ENCODE peak calls at places on chromosomes 6 and 20, in eight cellular contexts. N is right lobe of liver, T is neural progenitor cell, C is hepatocyte, D is transverse colon, M is HFFc6, G is astrocyte of the spinal cord, E is neural crest cell. A is an unnamed sample.

GRCh38 chr6:160804639-160805038 is 102.6 kb downstream of the PLG start:
- DNase-seq in N (no peak), T (no peak), C (no peak), D (no peak), M (no peak), G (no peak), E (no peak), A (no peak)

GRCh38 chr6:47112311-47112710 is 70.2 kb upstream of the ADGRF1 start:
- DNase-seq in N (no peak), T (no peak), C (no peak), D (no peak), M (no peak), G (peak), E (no peak), A (no peak)

GRCh38 chr20:45088247-45088646 is 12.7 kb downstream of the KCNS1 start:
- DNase-seq in N (no peak), T (no peak), C (peak), D (no peak), M (peak), G (peak), E (no peak), A (no peak)

GRCh38 chr6:14857501-14857900 is 388.4 kb upstream of the JARID2 start:
- DNase-seq in N (peak), T (no peak), C (no peak), D (peak), M (no peak), G (no peak), E (no peak), A (no peak)

GRCh38 chr20:51584737-51585136 is 42.2 kb upstream of the NFATC2 start:
- DNase-seq in N (no peak), T (no peak), C (no peak), D (no peak), M (no peak), G (no peak), E (no peak), A (no peak)

GRCh38 chr6:170046786-170047626 is 243.9 kb downstream of the DLL1 start:
- DNase-seq in N (peak), T (no peak), C (no peak), D (peak), M (no peak), G (no peak), E (no peak), A (peak)

GRCh38 chr20:48720256-48721020 is 107.4 kb downstream of the PREX1 start:
- DNase-seq in N (no peak), T (no peak), C (no peak), D (no peak), M (no peak), G (no peak), E (no peak), A (no peak)

GRCh38 chr6:22764521-22764920 is 195.2 kb downstream of the HDGFL1 start:
- DNase-seq in N (no peak), T (no peak), C (no peak), D (no peak), M (no peak), G (peak), E (no peak), A (no peak)

GRCh38 chr20:11018668-11019170 is 344.9 kb upstream of the JAG1 start:
- DNase-seq in N (no peak), T (no peak), C (no peak), D (no peak), M (no peak), G (no peak), E (no peak), A (no peak)

GRCh38 chr6:170393807-170394399 is 87.3 kb downstream of the FAM120B start:
- DNase-seq in N (no peak), T (no peak), C (no peak), D (no peak), M (no peak), G (peak), E (no peak), A (no peak)

GRCh38 chr6:44397424-44398169 is 10.1 kb downstream of the CDC5L start:
- DNase-seq in N (no peak), T (peak), C (no peak), D (no peak), M (no peak), G (no peak), E (no peak), A (no peak)

GRCh38 chr6:29112135-29112534 is 4.3 kb downstream of the OR2J3 start:
- DNase-seq in N (no peak), T (no peak), C (no peak), D (no peak), M (no peak), G (no peak), E (no peak), A (no peak)

GRCh38 chr6:26309731-26310142 is 55.3 kb upstream of the BTN3A2 start:
- DNase-seq in N (no peak), T (no peak), C (peak), D (no peak), M (peak), G (peak), E (no peak), A (no peak)

GRCh38 chr6:56753801-56754200 is 111.1 kb upstream of the DST start:
- DNase-seq in N (no peak), T (no peak), C (no peak), D (no peak), M (no peak), G (no peak), E (no peak), A (no peak)

GRCh38 chr6:151121900-151122299 is 117.9 kb upstream of the AKAP12 start:
- DNase-seq in N (peak), T (no peak), C (no peak), D (no peak), M (no peak), G (no peak), E (no peak), A (no peak)

GRCh38 chr6:124073021-124073420 is 269.4 kb downstream of the NKAIN2 start:
- DNase-seq in N (no peak), T (peak), C (no peak), D (no peak), M (no peak), G (peak), E (no peak), A (no peak)

GRCh38 chr20:37897008-37897548 is 5.8 kb upstream of the VSTM2L start:
- DNase-seq in N (no peak), T (peak), C (no peak), D (no peak), M (no peak), G (peak), E (peak), A (no peak)

GRCh38 chr20:9974324-9974723 is 60.5 kb upstream of the ANKEF1 start:
- DNase-seq in N (no peak), T (peak), C (no peak), D (no peak), M (no peak), G (no peak), E (no peak), A (no peak)

GRCh38 chr20:38407321-38407720 is 27.8 kb downstream of the SNHG17 start:
- DNase-seq in N (no peak), T (no peak), C (no peak), D (no peak), M (no peak), G (no peak), E (no peak), A (no peak)

GRCh38 chr6:81451787-81452186 is 300.7 kb downstream of the TENT5A start:
- DNase-seq in N (no peak), T (no peak), C (peak), D (no peak), M (peak), G (peak), E (no peak), A (no peak)

GRCh38 chr6:41708856-41709255 is 26.6 kb downstream of the TFEB start:
- DNase-seq in N (no peak), T (no peak), C (no peak), D (no peak), M (no peak), G (no peak), E (no peak), A (no peak)
- TF ChIP-seq CTCF in N (no peak), T (no peak), C (no peak), D (no peak), M (no peak), G (no peak), E (no peak), A (no peak)

DNA sequence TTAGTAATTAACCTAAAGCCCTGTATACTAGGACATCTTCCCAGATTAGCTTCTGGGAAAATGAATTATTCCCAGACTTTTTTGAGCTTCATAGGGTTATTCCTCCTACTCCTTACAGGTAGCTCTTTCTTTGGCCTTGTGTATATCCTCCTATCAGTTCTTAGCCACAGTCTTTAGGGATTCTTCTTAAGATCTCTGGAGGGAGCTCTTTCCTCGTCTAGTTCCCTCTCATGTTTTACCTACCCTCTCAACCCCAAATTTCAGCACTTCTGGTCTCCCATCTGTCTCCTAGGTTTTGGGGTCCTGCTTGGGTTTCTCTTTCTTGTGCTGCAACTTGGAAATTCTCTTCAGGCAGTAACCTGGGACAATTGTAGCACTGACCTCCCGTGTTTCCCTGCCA is 46.4 kb upstream of the SLC35B3 start:
- DNase-seq in N (no peak), T (peak), C (no peak), D (no peak), M (no peak), G (no peak), E (no peak), A (no peak)
- TF ChIP-seq CTCF in N (no peak), T (peak), C (no peak), D (no peak), M (no peak), G (peak), E (peak), A (peak)

GRCh38 chr6:42963179-42963854 is 2.8 kb downstream of the GNMT start:
- DNase-seq in N (no peak), T (no peak), C (no peak), D (no peak), M (no peak), G (no peak), E (no peak), A (no peak)

GRCh38 chr6:42961020-42961470 is 491 bp downstream of the GNMT start:
- DNase-seq in N (peak), T (no peak), C (no peak), D (no peak), M (no peak), G (no peak), E (no peak), A (no peak)

GRCh38 chr6:42962502-42963178 is 2.1 kb downstream of the GNMT start:
- DNase-seq in N (no peak), T (no peak), C (no peak), D (no peak), M (no peak), G (no peak), E (no peak), A (no peak)

GRCh38 chr6:42962096-42962495 is 1.5 kb downstream of the GNMT start:
- DNase-seq in N (no peak), T (no peak), C (no peak), D (no peak), M (no peak), G (no peak), E (no peak), A (no peak)

DNA sequence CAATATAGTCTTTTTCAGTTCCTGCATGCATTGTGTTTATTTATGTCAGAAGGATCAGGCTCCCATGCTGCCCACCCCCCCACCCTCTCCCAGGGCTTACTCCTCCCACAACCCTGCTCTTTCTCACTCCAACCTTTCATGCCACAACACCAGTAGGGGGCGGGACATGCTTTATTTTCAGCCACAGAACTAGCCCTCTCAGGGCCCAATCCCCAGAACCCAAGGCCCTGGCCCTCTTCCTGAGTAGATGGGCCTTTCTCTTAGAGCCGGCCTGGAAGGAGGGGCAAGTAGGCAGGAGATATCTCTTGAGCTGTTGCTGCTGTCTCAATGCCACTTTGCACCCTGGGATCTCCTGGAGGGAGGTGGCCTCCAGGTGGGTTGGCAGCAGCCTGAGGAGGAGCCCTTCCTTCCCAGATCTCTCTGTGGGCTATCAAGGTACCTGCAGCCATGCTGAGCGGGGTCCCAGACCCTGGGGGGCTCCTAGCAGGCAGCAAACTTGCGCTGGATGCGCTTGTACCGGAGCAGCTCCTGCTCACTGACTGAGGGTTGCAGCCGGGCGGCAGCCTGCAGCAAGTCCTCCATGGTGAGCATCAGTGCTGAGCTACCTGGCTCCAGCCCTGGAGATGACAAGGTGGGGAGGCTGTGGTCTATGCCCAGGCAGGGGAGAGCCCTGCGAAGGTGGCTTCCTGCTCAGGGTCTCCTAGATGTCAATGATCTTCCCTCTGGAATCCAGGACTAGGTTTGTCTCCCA is 3.5 kb downstream of the GNMT start:
- DNase-seq in N (no peak), T (peak), C (peak), D (peak), M (peak), G (peak), E (peak), A (no peak)
- TF ChIP-seq CTCF in N (peak), T (peak), C (peak), D (peak), M (peak), G (peak), E (peak), A (peak)

GRCh38 chr6:17525637-17526036 is 74.5 kb upstream of the FAM8A1 start:
- DNase-seq in N (no peak), T (no peak), C (no peak), D (no peak), M (no peak), G (no peak), E (no peak), A (no peak)

GRCh38 chr6:17530321-17530835 is 69.7 kb upstream of the FAM8A1 start:
- DNase-seq in N (no peak), T (no peak), C (no peak), D (no peak), M (no peak), G (no peak), E (no peak), A (no peak)

GRCh38 chr6:17527076-17527475 is 73.0 kb upstream of the FAM8A1 start:
- DNase-seq in N (no peak), T (no peak), C (no peak), D (no peak), M (no peak), G (no peak), E (no peak), A (no peak)
- TF ChIP-seq CTCF in N (no peak), T (no peak), C (no peak), D (no peak), M (no peak), G (no peak), E (no peak), A (no peak)

DNA sequence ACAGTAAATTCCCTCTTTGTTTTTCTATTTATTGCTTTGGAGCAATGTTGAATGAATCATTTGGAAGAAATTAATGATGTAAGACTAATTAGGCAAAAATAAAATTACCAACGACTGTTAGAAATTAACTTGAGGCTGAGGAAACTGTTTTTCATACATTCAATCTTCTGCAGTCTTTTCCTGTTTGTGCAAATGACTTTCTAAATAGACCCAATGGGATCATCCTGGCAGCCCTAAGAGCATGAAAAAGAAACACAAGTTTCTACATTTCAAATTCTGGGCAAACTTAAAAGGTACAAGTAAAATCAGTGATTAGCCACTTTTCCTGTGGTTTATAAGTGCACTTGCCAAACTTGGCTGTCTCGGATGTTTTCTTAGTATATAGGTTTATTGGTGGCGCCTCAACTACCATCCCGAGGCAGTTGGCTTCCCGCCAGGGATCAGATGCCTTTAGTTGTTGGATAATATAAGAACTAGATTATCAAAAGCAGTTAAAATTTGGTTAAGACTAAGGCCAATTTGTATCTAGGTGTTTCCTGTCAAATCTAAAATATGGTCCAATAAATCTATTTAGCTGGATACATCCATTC is 181.2 kb downstream of the ISM1 start:
- DNase-seq in N (no peak), T (no peak), C (no peak), D (peak), M (no peak), G (no peak), E (no peak), A (no peak)
- TF ChIP-seq CTCF in N (no peak), T (no peak), C (no peak), D (no peak), M (no peak), G (no peak), E (no peak), A (no peak)

A was measured in type B pancreatic cell.